ENCODE peak calls at places on chromosomes 4 and X, in five cellular contexts. S is esophagus squamous epithelium; H is GM12865; K is CD8-positive, alpha-beta T cell; W is stomach. U is an unnamed sample.

GRCh38 chr4:7708981-7709380 is 230.7 kb downstream of the AFAP1 start:
- DNase-seq in S (no peak), H (no peak), K (no peak), W (no peak), U (no peak)

GRCh38 chr4:27467351-27467750 is 606.7 kb downstream of the STIM2 start:
- DNase-seq in S (no peak), H (no peak), K (no peak), W (no peak), U (no peak)

GRCh38 chrX:21524008-21524407 is 134.1 kb downstream of the KLHL34 start:
- DNase-seq in S (no peak), H (no peak), K (no peak), W (no peak), U (no peak)

GRCh38 chrX:47586043-47586787 is 4.0 kb downstream of the TIMP1 start:
- DNase-seq in S (no peak), H (no peak), K (peak), W (no peak), U (no peak)

GRCh38 chrX:20971250-20971649 is 403.0 kb upstream of the CNKSR2 start:
- DNase-seq in S (no peak), H (no peak), K (no peak), W (no peak), U (no peak)

GRCh38 chr4:87911252-87911774 is 64.2 kb upstream of the SPP1 start:
- DNase-seq in S (no peak), H (no peak), K (no peak), W (no peak), U (no peak)

GRCh38 chr4:65865489-65865888 is 195.2 kb upstream of the EPHA5 start:
- DNase-seq in S (no peak), H (peak), K (no peak), W (no peak), U (peak)

GRCh38 chrX:49879656-49880277 is 483 bp downstream of the USP27X start:
- DNase-seq in S (no peak), H (peak), K (no peak), W (no peak), U (no peak)

GRCh38 chr4:48047421-48047844 is 30.9 kb downstream of the NIPAL1 start:
- DNase-seq in S (no peak), H (peak), K (peak), W (peak), U (no peak)

GRCh38 chr4:169618986-169619385 is 1.4 kb upstream of the CLCN3 start:
- DNase-seq in S (no peak), H (no peak), K (no peak), W (no peak), U (no peak)
- H3K4me3 ChIP-seq in S (peak), H (peak), K (peak), W (no peak), U (no peak)

DNA sequence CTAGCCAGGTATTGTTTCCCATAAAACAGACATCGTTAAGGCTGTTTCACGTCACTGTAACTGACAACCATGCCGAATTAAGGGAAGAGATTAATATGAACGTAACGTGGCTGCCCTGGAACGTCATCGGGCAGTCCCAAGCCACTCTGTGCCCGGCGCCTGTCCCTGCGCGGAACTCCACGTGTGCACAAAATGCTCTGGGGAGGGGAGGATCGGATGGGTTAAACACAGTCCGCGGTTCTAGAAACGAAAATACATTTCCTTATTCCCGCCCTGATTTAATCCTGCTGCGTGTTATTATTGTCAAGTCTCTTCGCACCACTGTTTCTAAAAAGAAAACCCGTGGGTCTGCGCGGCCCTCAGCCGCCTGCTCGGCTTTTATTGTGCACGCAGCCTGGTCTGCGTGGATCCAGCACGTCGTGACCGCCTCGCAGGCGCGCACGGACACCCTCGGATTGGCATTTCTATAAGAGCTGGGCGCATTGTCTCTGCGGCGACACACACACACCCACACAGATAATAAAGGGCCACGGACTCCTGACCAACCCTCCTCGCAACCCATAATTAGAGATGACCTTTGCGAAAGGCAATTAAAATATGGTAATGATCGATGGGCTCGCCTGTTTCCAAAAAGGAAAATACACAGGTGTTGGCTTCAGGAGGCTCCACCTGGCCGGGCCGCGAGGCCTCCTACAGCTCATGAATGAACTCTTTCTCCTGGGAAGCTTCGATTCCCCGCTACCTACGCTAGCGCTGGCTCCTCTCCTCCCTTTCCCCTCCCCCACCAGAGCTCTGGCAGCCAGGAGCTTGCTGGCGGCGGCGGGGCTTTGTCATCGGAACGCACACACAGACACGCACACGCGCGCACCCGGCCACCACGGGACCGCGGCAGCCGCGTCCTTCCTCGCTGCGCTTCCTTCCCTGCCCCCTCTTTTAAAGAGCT is 69.8 kb upstream of the BCOR start:
- DNase-seq in S (no peak), H (no peak), K (peak), W (no peak), U (no peak)
- H3K4me3 ChIP-seq in S (peak), H (no peak), K (peak), W (peak), U (peak)

DNA sequence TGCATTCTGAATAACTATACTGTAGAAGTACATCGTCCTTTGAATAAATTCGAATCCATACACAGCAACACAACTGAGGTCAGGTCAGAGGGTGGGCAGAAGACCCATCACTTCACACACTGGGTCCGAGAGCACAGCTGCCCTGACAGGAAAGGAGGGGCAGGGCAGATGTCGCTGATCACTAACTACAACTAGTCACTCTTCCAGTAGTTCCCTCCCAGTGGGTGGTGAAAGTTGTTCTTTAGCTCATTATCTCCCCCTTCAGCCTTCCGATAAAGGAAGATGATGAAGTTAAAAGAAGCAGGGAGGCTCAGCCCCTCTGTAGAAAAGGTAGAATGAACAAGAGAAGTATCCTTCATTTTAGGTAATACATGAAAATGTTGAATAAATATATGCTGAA is 278.9 kb downstream of the INPP4B start:
- DNase-seq in S (no peak), H (peak), K (peak), W (no peak), U (no peak)
- H3K4me3 ChIP-seq in S (no peak), H (no peak), K (peak), W (peak), U (no peak)

GRCh38 chrX:149939271-149940014 is 1.2 kb upstream of the EOLA2 start:
- DNase-seq in S (peak), H (peak), K (peak), W (peak), U (peak)

GRCh38 chrX:149940015-149940716 is 1.9 kb upstream of the EOLA2 start:
- DNase-seq in S (peak), H (peak), K (peak), W (peak), U (peak)

GRCh38 chrX:149937881-149938426 is 337 bp downstream of the EOLA2 start:
- DNase-seq in S (no peak), H (peak), K (no peak), W (no peak), U (no peak)

GRCh38 chrX:149938427-149939270 is at the start of gene EOLA2:
- DNase-seq in S (peak), H (peak), K (peak), W (peak), U (peak)
- H3K4me3 ChIP-seq in S (peak), H (peak), K (peak), W (peak), U (peak)

GRCh38 chr4:141467225-141467624 is 169.2 kb upstream of the IL15 start:
- DNase-seq in S (no peak), H (no peak), K (no peak), W (no peak), U (no peak)

GRCh38 chr4:141473952-141474351 is 162.4 kb upstream of the IL15 start:
- DNase-seq in S (no peak), H (no peak), K (no peak), W (no peak), U (peak)

GRCh38 chr4:141473026-141473540 is 163.3 kb upstream of the IL15 start:
- DNase-seq in S (no peak), H (no peak), K (no peak), W (no peak), U (no peak)

GRCh38 chr4:141465151-141465550 is 171.2 kb upstream of the IL15 start:
- DNase-seq in S (no peak), H (no peak), K (no peak), W (no peak), U (no peak)

DNA sequence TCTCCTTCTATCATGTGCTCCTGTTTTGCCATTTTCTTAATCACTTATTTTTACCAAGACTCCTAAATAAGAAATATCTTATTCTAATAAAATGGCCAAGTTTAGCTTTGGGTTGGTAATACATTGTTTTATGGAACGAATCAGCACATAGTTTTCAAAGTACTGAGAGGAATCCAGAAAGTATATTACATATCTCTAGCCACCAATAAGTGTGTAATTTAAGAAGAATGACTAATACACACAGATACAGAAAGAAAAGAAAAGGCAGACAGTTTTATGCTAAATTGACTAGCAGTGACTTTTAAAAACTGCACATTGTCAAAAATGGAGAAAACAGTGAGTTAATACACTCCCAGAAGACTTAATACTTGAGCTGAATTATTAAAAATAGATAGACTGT is 167.0 kb upstream of the IL15 start:
- DNase-seq in S (no peak), H (no peak), K (no peak), W (no peak), U (no peak)
- H3K4me3 ChIP-seq in S (no peak), H (no peak), K (no peak), W (no peak), U (no peak)

DNA sequence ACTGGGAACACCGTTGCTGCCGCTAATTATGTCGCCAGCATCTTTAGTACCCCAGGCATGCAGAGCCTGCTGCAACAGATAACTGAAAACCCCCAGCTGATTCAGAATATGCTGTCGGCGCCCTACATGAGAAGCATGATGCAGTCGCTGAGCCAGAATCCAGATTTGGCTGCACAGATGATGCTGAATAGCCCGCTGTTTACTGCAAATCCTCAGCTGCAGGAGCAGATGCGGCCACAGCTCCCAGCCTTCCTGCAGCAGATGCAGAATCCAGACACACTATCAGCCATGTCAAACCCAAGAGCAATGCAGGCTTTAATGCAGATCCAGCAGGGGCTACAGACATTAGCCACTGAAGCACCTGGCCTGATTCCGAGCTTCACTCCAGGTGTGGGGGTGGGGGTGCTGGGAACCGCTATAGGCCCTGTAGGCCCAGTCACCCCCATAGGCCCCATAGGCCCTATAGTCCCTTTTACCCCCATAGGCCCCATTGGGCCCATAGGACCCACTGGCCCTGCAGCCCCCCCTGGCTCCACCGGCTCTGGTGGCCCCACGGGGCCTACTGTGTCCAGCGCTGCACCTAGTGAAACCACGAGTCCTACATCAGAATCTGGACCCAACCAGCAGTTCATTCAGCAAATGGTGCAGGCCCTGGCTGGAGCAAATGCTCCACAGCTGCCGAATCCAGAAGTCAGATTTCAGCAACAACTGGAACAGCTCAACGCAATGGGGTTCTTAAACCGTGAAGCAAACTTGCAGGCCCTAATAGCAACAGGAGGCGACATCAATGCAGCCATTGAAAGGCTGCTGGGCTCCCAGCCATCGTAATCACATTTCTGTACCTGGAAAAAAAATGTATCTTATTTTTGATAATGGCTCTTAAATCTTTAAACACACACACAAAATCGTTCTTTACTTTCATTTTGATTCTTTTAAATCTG is 1.8 kb downstream of the UBQLN2 start:
- DNase-seq in S (no peak), H (peak), K (no peak), W (no peak), U (no peak)
- H3K4me3 ChIP-seq in S (peak), H (peak), K (peak), W (peak), U (peak)